ENCODE peak calls at places on chromosomes 6 and 20, in nine cellular contexts. A, E, W, M, S, Y, I, T and L are unnamed samples.

GRCh38 chr6:160278786-160279310 is 20.2 kb upstream of the SLC22A2 start:
- DNase-seq in A (peak; percentile 54), E (no peak), W (no peak), M (no peak), S (no peak), Y (no peak), I (no peak), T (no peak), L (no peak)

GRCh38 chr20:54194724-54195438 is 13.0 kb upstream of the PFDN4 start:
- DNase-seq in A (no peak), E (no peak), W (peak; percentile 9), M (no peak), S (no peak), Y (no peak), I (no peak), T (peak; percentile 57), L (peak; percentile 52)

GRCh38 chr6:14804444-14805210 is 441.2 kb upstream of the JARID2 start:
- DNase-seq in A (peak; percentile 92), E (no peak), W (peak; percentile 89), M (peak; percentile 63), S (no peak), Y (no peak), I (peak; percentile 93), T (no peak), L (peak; percentile 57)

GRCh38 chr20:4820833-4821518 is 99.3 kb downstream of the PRND start:
- DNase-seq in A (no peak), E (no peak), W (peak; percentile 38), M (no peak), S (no peak), Y (no peak), I (peak; percentile 58), T (no peak), L (peak; percentile 44)

GRCh38 chr20:20487811-20488210 is 119.9 kb downstream of the INSM1 start:
- DNase-seq in A (no peak), E (no peak), W (no peak), M (no peak), S (no peak), Y (no peak), I (no peak), T (no peak), L (peak; percentile 81)

GRCh38 chr6:117346142-117346930 is 79.4 kb downstream of the ROS1 start:
- DNase-seq in A (no peak), E (no peak), W (no peak), M (no peak), S (no peak), Y (no peak), I (no peak), T (no peak), L (peak; percentile 9)

GRCh38 chr20:16175322-16175721 is 397.9 kb downstream of the KIF16B start:
- DNase-seq in A (no peak), E (no peak), W (no peak), M (no peak), S (no peak), Y (no peak), I (no peak), T (peak; percentile 68), L (no peak)

GRCh38 chr6:16409531-16410441 is 171.4 kb downstream of the GMPR start:
- DNase-seq in A (no peak), E (peak; percentile 56), W (peak; percentile 50), M (peak; percentile 59), S (peak; percentile 69), Y (peak; percentile 59), I (no peak), T (peak; percentile 82), L (peak; percentile 62)

GRCh38 chr6:144284753-144285547 is at the start of gene UTRN:
- DNase-seq in A (peak; percentile 90), E (peak; percentile 73), W (peak; percentile 77), M (peak; percentile 83), S (peak; percentile 67), Y (peak; percentile 85), I (peak; percentile 94), T (peak; percentile 71), L (peak; percentile 83)

GRCh38 chr6:144285548-144285797 is 338 bp downstream of the UTRN start:
- DNase-seq in A (no peak), E (no peak), W (no peak), M (no peak), S (no peak), Y (no peak), I (no peak), T (no peak), L (no peak)

GRCh38 chr6:144286503-144287393 is 1.6 kb downstream of the UTRN start:
- DNase-seq in A (peak; percentile 86), E (peak; percentile 48), W (peak; percentile 89), M (peak; percentile 93), S (peak; percentile 51), Y (peak; percentile 84), I (peak; percentile 92), T (no peak), L (peak; percentile 73)

GRCh38 chr6:144284474-144284752 is 722 bp upstream of the UTRN start:
- DNase-seq in A (no peak), E (no peak), W (no peak), M (no peak), S (no peak), Y (no peak), I (no peak), T (no peak), L (no peak)

DNA sequence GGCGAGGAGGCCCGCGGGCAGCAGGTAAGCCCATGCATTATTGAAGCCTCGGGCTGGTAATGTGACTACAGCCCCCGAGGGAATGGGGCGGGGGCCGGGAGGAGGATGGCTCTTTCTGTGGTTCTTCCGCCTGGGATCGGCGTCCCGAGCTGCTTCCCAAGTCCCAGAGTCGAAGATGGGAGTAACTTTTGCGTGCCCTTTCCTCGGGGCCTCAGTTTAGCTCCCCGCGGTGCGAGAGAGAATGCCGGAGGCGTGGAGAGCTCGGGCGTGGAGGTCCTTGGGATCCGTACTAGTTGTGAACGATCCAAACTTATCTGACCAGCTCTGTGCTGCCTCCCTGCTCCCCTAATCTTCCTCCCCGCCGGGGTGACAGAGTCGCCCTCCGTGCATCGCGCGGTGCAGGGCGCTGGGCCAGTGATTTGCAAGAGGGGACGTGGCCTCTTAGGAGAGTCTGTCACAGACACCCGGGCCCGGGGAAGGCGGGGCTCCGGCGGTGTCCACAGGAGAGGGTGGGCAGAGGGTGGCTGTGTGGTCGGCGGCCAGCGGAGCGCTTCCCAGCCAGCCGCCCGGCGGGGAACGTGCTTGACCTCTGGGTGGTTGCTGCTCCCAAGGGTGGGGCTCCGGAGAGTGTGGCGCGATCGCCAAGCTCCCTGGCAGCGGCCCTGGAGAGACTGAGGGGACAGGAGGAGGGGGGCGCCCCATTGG is 815 bp downstream of the UTRN start:
- DNase-seq in A (peak; percentile 87), E (peak; percentile 52), W (peak; percentile 26), M (peak; percentile 71), S (peak; percentile 60), Y (peak; percentile 78), I (peak; percentile 95), T (peak; percentile 29), L (peak; percentile 39)
- TF ChIP-seq CTCF in A (no peak), E (no peak), W (no peak), M (no peak), S (no peak), Y (no peak), I (no peak), T (no peak), L (no peak)

GRCh38 chr20:63740501-63741353 is 1.2 kb downstream of the SLC2A4RG start:
- DNase-seq in A (peak; percentile 94), E (peak; percentile 45), W (peak; percentile 76), M (peak; percentile 94), S (peak; percentile 77), Y (peak; percentile 73), I (peak; percentile 97), T (peak; percentile 49), L (peak; percentile 84)
- TF ChIP-seq CTCF in A (peak; percentile 45), E (peak; percentile 18), W (peak; percentile 43), M (peak; percentile 65), S (no peak), Y (no peak), I (no peak), T (no peak), L (no peak)

DNA sequence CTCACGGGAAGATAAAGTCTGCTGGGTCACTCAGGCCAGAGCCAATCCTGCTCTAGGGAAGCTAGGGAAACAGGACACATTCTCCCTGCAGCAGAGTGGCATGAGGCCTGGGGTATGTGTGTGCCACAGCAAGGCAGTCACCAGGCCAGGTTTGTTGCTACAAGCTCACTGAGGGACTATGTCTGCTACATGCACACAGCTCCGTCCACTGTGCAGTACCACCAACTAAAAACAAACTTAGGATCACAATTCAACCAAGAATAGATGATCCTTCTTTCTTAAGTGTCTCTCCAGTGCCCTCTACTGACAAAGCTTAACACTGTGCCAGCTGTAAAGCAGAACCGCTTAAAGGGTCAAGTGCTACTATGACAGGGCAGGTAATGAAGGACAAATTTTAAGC is 192.5 kb downstream of the PTPRK start:
- DNase-seq in A (no peak), E (no peak), W (no peak), M (peak; percentile 9), S (no peak), Y (no peak), I (no peak), T (peak; percentile 66), L (no peak)
- TF ChIP-seq CTCF in A (peak; percentile 36), E (peak; percentile 59), W (peak; percentile 58), M (peak; percentile 40), S (peak; percentile 53), Y (no peak), I (peak; percentile 36), T (peak; percentile 65), L (peak; percentile 33)

GRCh38 chr6:10404799-10405524 is 9.9 kb downstream of the TFAP2A start:
- DNase-seq in A (no peak), E (no peak), W (no peak), M (no peak), S (no peak), Y (no peak), I (no peak), T (peak; percentile 37), L (no peak)

GRCh38 chr6:10406556-10406955 is 8.3 kb downstream of the TFAP2A start:
- DNase-seq in A (no peak), E (no peak), W (no peak), M (no peak), S (no peak), Y (no peak), I (no peak), T (no peak), L (peak; percentile 75)

GRCh38 chr6:10407674-10408054 is 7.2 kb downstream of the TFAP2A start:
- DNase-seq in A (no peak), E (no peak), W (no peak), M (no peak), S (no peak), Y (no peak), I (no peak), T (no peak), L (no peak)

GRCh38 chr6:10409160-10409765 is 5.6 kb downstream of the TFAP2A start:
- DNase-seq in A (no peak), E (no peak), W (no peak), M (no peak), S (no peak), Y (no peak), I (no peak), T (no peak), L (peak; percentile 45)

DNA sequence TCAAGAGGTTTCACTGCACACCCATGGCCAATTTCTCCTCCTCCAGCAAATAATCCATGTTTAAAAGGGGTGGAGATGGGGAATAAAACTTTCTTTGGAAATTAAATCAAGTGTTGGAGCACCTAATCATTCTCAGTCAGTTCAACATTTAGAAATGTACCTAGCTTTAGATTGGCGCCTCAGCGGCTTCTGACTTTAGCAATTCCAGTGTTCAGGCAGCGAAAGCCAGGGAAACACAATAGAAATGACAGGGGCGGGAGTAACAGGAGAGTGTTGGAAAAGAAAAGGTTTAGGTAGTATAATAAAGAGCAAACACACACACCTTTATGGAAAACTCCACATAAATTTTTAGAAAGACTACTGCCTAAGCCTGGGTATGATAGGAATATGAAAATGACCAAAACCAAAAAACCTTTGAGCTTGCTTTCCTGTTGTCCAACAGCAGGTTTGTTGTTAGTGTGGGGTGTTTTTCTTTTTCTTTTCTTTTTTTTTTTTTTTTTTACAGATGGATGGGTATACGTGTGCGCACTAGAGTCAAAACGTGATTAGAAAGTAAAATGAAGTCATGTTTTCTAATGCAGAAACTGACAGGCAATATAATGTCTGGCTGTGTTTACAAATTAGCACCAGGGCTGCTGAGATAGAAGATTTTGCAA is 7.7 kb downstream of the TFAP2A start:
- DNase-seq in A (no peak), E (no peak), W (no peak), M (no peak), S (no peak), Y (no peak), I (no peak), T (peak; percentile 49), L (peak; percentile 16)
- TF ChIP-seq CTCF in A (no peak), E (no peak), W (no peak), M (no peak), S (no peak), Y (no peak), I (no peak), T (no peak), L (no peak)